ENCODE peak calls at places on chromosomes 16 and 17, in nine cellular contexts. K is brain microvascular endothelial cell, W is lower leg skin, C is HFF-Myc, H is kidney, O is cardiac muscle cell, M is neural crest cell, F is AG10803, Q is lower lobe of right lung. Y is an unnamed sample.

GRCh38 chr17:28494445-28495188 is 11.5 kb upstream of the FOXN1 start:
- DNase-seq in K (peak), W (peak), C (peak), H (peak), O (peak), M (peak), F (peak), Q (peak), Y (peak)

GRCh38 chr17:77861981-77862645 is 96.4 kb upstream of the TNRC6C start:
- DNase-seq in K (no peak), W (no peak), C (no peak), H (peak), O (no peak), M (no peak), F (no peak), Q (peak), Y (no peak)

GRCh38 chr16:62014534-62014933 is 21.7 kb downstream of the CDH8 start:
- DNase-seq in K (no peak), W (no peak), C (no peak), H (no peak), O (peak), M (no peak), F (no peak), Q (no peak), Y (no peak)

GRCh38 chr16:87415441-87415840 is 23.3 kb downstream of the MAP1LC3B start:
- DNase-seq in K (no peak), W (peak), C (no peak), H (no peak), O (no peak), M (no peak), F (no peak), Q (no peak), Y (no peak)

GRCh38 chr16:68284847-68285246 is 20.5 kb downstream of the SLC7A6 start:
- DNase-seq in K (no peak), W (no peak), C (no peak), H (no peak), O (no peak), M (no peak), F (no peak), Q (no peak), Y (no peak)

GRCh38 chr16:49345829-49346228 is 27.8 kb upstream of the C16orf78 start:
- DNase-seq in K (no peak), W (peak), C (no peak), H (no peak), O (peak), M (peak), F (no peak), Q (no peak), Y (peak)

GRCh38 chr17:76535788-76536510 is 1.6 kb downstream of the CYGB start:
- DNase-seq in K (no peak), W (no peak), C (no peak), H (peak), O (no peak), M (no peak), F (no peak), Q (no peak), Y (no peak)

GRCh38 chr16:29875206-29875605 is 12.2 kb upstream of the CDIPT start:
- DNase-seq in K (no peak), W (no peak), C (no peak), H (no peak), O (no peak), M (no peak), F (no peak), Q (no peak), Y (no peak)

GRCh38 chr16:31071861-31072260 is 2.2 kb downstream of the ZNF668 start:
- DNase-seq in K (peak), W (no peak), C (peak), H (no peak), O (no peak), M (no peak), F (peak), Q (no peak), Y (no peak)

GRCh38 chr17:43999024-43999423 is 5.4 kb upstream of the NAGS start:
- DNase-seq in K (no peak), W (no peak), C (no peak), H (no peak), O (no peak), M (no peak), F (no peak), Q (no peak), Y (no peak)

GRCh38 chr16:19841184-19841583 is 43.5 kb downstream of the GPRC5B start:
- DNase-seq in K (no peak), W (no peak), C (no peak), H (no peak), O (no peak), M (no peak), F (no peak), Q (no peak), Y (no peak)

GRCh38 chr16:89593841-89594240 is 18.3 kb downstream of the CPNE7 start:
- DNase-seq in K (no peak), W (no peak), C (no peak), H (no peak), O (no peak), M (no peak), F (no peak), Q (no peak), Y (no peak)

GRCh38 chr17:18026408-18026776 is 12.6 kb downstream of the ATPAF2 start:
- DNase-seq in K (peak), W (peak), C (peak), H (no peak), O (no peak), M (no peak), F (peak), Q (no peak), Y (no peak)

GRCh38 chr17:37770631-37771518 is 26.0 kb upstream of the HNF1B start:
- DNase-seq in K (peak), W (no peak), C (no peak), H (no peak), O (peak), M (peak), F (peak), Q (peak), Y (peak)

GRCh38 chr17:77235370-77236080 is 94.8 kb downstream of the SEC14L1 start:
- DNase-seq in K (peak), W (peak), C (peak), H (peak), O (no peak), M (no peak), F (peak), Q (peak), Y (no peak)

GRCh38 chr17:72976971-72977767 is 115.3 kb downstream of the SLC39A11 start:
- DNase-seq in K (peak), W (no peak), C (no peak), H (no peak), O (peak), M (no peak), F (peak), Q (no peak), Y (no peak)

GRCh38 chr16:67245189-67245585 is 2.1 kb downstream of the FHOD1 start:
- DNase-seq in K (no peak), W (no peak), C (no peak), H (peak), O (no peak), M (no peak), F (no peak), Q (peak), Y (no peak)

GRCh38 chr16:3059723-3060242 is 5.7 kb upstream of the IL32 start:
- DNase-seq in K (no peak), W (no peak), C (no peak), H (no peak), O (no peak), M (no peak), F (no peak), Q (no peak), Y (no peak)

GRCh38 chr17:17826340-17826708 is 10.5 kb downstream of the SREBF1 start:
- DNase-seq in K (no peak), W (no peak), C (no peak), H (no peak), O (no peak), M (no peak), F (no peak), Q (no peak), Y (no peak)

GRCh38 chr17:31802502-31802901 is 56.5 kb downstream of the COPRS start:
- DNase-seq in K (no peak), W (no peak), C (no peak), H (no peak), O (peak), M (no peak), F (no peak), Q (peak), Y (no peak)

GRCh38 chr16:81237282-81237681 is 1.2 kb upstream of the BCO1 start:
- DNase-seq in K (no peak), W (no peak), C (no peak), H (no peak), O (no peak), M (no peak), F (peak), Q (no peak), Y (no peak)

GRCh38 chr16:56270828-56271227 is 79.5 kb downstream of the GNAO1 start:
- DNase-seq in K (no peak), W (no peak), C (no peak), H (no peak), O (no peak), M (no peak), F (no peak), Q (no peak), Y (no peak)

GRCh38 chr16:87864331-87864989 is 4.8 kb downstream of the SLC7A5 start:
- DNase-seq in K (no peak), W (no peak), C (no peak), H (no peak), O (no peak), M (no peak), F (no peak), Q (no peak), Y (no peak)

GRCh38 chr17:38568274-38568673 is 37.5 kb downstream of the SRCIN1 start:
- DNase-seq in K (no peak), W (no peak), C (no peak), H (no peak), O (no peak), M (no peak), F (no peak), Q (no peak), Y (no peak)

GRCh38 chr17:63622571-63623390 is 564 bp downstream of the MAP3K3 start:
- DNase-seq in K (peak), W (peak), C (no peak), H (peak), O (peak), M (peak), F (peak), Q (peak), Y (peak)

GRCh38 chr17:63621229-63621683 is 961 bp upstream of the MAP3K3 start:
- DNase-seq in K (no peak), W (no peak), C (no peak), H (no peak), O (no peak), M (no peak), F (no peak), Q (no peak), Y (no peak)

GRCh38 chr17:63623786-63624185 is 1.6 kb downstream of the MAP3K3 start:
- DNase-seq in K (no peak), W (no peak), C (no peak), H (no peak), O (no peak), M (no peak), F (no peak), Q (no peak), Y (no peak)

GRCh38 chr17:63626551-63627228 is 4.5 kb downstream of the MAP3K3 start:
- DNase-seq in K (no peak), W (no peak), C (no peak), H (no peak), O (no peak), M (no peak), F (peak), Q (no peak), Y (no peak)

GRCh38 chr17:63621684-63622570 is at the start of gene MAP3K3:
- DNase-seq in K (peak), W (peak), C (peak), H (peak), O (peak), M (peak), F (peak), Q (peak), Y (peak)
- TF ChIP-seq CTCF in K (peak), W (no peak), C (no peak), H (no peak), O (peak), M (no peak), F (peak), Q (peak), Y (no peak)

DNA sequence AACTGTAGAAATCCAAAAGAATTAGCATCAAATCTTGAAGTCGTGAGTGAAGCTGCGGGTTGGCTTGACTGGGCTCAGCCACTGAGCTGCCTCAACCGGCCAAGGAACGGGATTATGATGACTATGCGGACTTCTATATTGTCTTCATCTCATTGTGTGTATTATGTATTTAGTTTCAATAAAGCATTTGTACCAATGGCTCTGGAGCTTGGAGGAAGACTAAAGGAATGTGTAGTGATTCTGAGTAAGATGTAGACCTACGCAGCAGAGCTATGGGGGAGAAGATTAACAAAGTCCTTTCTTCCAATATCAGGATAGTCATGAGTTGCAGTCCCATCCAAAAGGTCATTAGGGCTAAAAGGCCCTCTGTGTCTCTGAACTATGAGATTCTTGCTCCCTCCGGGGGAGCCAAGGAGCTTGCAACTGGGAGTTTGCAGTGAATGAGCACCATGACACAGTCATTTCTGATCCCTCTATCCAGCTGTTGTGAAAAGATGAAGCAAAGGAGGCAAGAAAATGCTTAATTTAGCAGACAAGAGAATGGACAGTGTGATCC is 8.3 kb downstream of the EME1 start:
- DNase-seq in K (no peak), W (no peak), C (no peak), H (no peak), O (no peak), M (no peak), F (no peak), Q (no peak), Y (no peak)
- TF ChIP-seq CTCF in K (no peak), W (no peak), C (no peak), H (no peak), O (no peak), M (no peak), F (no peak), Q (no peak), Y (no peak)

GRCh38 chr17:13353590-13353989 is 248.1 kb downstream of the HS3ST3A1 start:
- DNase-seq in K (no peak), W (no peak), C (peak), H (no peak), O (peak), M (no peak), F (peak), Q (no peak), Y (no peak)
- TF ChIP-seq CTCF in K (no peak), W (no peak), C (no peak), H (no peak), O (no peak), M (no peak), F (no peak), Q (no peak), Y (no peak)

GRCh38 chr17:82244413-82245140 is 15.7 kb downstream of the SLC16A3 start:
- DNase-seq in K (no peak), W (no peak), C (no peak), H (peak), O (no peak), M (no peak), F (peak), Q (peak), Y (no peak)
- TF ChIP-seq CTCF in K (peak), W (no peak), C (peak), H (peak), O (peak), M (peak), F (peak), Q (peak), Y (peak)

GRCh38 chr17:67865438-67865837 is 40.1 kb downstream of the BPTF start:
- DNase-seq in K (no peak), W (no peak), C (no peak), H (no peak), O (no peak), M (no peak), F (no peak), Q (no peak), Y (no peak)

GRCh38 chr17:67863624-67864247 is 38.4 kb downstream of the BPTF start:
- DNase-seq in K (no peak), W (no peak), C (no peak), H (no peak), O (no peak), M (no peak), F (no peak), Q (no peak), Y (no peak)

GRCh38 chr17:67867591-67867990 is 42.3 kb downstream of the BPTF start:
- DNase-seq in K (no peak), W (no peak), C (no peak), H (no peak), O (no peak), M (no peak), F (no peak), Q (no peak), Y (no peak)

GRCh38 chr17:67868176-67868575 is 42.9 kb downstream of the BPTF start:
- DNase-seq in K (no peak), W (no peak), C (no peak), H (no peak), O (no peak), M (no peak), F (peak), Q (no peak), Y (no peak)

DNA sequence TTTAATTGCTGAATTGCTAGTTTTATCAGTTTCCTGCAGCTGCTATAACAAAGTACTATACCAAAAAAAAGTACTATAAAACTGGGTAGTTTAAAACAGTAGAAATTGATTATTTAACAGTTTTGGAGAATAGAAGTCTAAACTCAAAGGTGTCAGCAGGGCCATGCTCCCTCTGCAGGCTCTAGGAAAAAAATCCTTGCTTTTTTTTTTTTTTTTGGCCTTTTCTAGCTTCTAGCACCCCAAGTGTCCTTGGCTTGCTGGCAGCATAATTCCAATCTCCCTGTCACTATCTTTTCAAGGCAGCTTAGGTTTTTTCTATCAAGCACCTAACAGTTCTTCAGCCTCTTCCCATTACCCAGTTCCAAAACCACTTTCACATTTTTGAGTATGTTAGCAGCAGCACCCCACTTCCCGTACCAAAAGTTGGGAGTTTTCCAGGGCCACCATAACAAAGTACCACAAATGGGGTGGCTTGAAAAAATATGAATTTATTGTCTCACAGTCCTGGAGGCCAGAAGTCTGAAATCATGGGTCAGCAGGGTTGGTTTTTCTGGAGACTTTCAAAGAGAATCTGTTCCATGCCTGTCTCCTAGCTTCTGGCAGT is 37.4 kb downstream of the BPTF start:
- DNase-seq in K (no peak), W (no peak), C (no peak), H (no peak), O (no peak), M (no peak), F (no peak), Q (no peak), Y (no peak)
- TF ChIP-seq CTCF in K (peak), W (no peak), C (no peak), H (no peak), O (peak), M (peak), F (no peak), Q (no peak), Y (no peak)